ENCODE peak calls at places on chromosomes 16 and 17, in eight cellular contexts. One of them, this sample, is unnamed.

GRCh38 chr17:49218941-49219913 is 8.7 kb downstream of the ABI3 start:
- DNase-seq in stimulated activated CD8-positive, alpha-beta memory T cell treated with anti-CD3 and anti-CD28 coated beads, Interleukin-4, amount 100 ng/mL, for 1 hour: no peak
- DNase-seq in T-helper 9 cell: no peak
- DNase-seq in activated CD4-positive, alpha-beta memory T cell treated with anti-CD3 and anti-CD28 coated beads for 36 hours: peak
- DNase-seq in NCI-H2081: no peak
- DNase-seq in neural progenitor cell: no peak
- DNase-seq in skeletal muscle cell: no peak
- DNase-seq in kidney tubule cell: no peak
- DNase-seq in this sample: no peak

GRCh38 chr16:21145738-21146137 is 4.9 kb downstream of the DNAH3 start:
- DNase-seq in T-helper 9 cell: no peak
- DNase-seq in stimulated activated CD8-positive, alpha-beta memory T cell treated with anti-CD3 and anti-CD28 coated beads, Interleukin-4, amount 100 ng/mL, for 1 hour: no peak
- DNase-seq in kidney tubule cell: no peak
- DNase-seq in skeletal muscle cell: no peak
- DNase-seq in NCI-H2081: no peak
- DNase-seq in neural progenitor cell: no peak
- DNase-seq in activated CD4-positive, alpha-beta memory T cell treated with anti-CD3 and anti-CD28 coated beads for 36 hours: no peak
- DNase-seq in this sample: no peak

GRCh38 chr17:83196088-83196765 is 116.8 kb downstream of the METRNL start:
- DNase-seq in NCI-H2081: no peak
- DNase-seq in stimulated activated CD8-positive, alpha-beta memory T cell treated with anti-CD3 and anti-CD28 coated beads, Interleukin-4, amount 100 ng/mL, for 1 hour: no peak
- DNase-seq in T-helper 9 cell: no peak
- DNase-seq in neural progenitor cell: no peak
- DNase-seq in activated CD4-positive, alpha-beta memory T cell treated with anti-CD3 and anti-CD28 coated beads for 36 hours: peak
- DNase-seq in kidney tubule cell: no peak
- DNase-seq in skeletal muscle cell: peak
- DNase-seq in this sample: no peak

GRCh38 chr16:22323173-22323997 is 26.2 kb downstream of the POLR3E start:
- DNase-seq in activated CD4-positive, alpha-beta memory T cell treated with anti-CD3 and anti-CD28 coated beads for 36 hours: no peak
- DNase-seq in kidney tubule cell: no peak
- DNase-seq in stimulated activated CD8-positive, alpha-beta memory T cell treated with anti-CD3 and anti-CD28 coated beads, Interleukin-4, amount 100 ng/mL, for 1 hour: no peak
- DNase-seq in neural progenitor cell: no peak
- DNase-seq in T-helper 9 cell: no peak
- DNase-seq in skeletal muscle cell: no peak
- DNase-seq in NCI-H2081: no peak
- DNase-seq in this sample: no peak

GRCh38 chr16:82085380-82085779 is 50.3 kb downstream of the HSD17B2 start:
- DNase-seq in activated CD4-positive, alpha-beta memory T cell treated with anti-CD3 and anti-CD28 coated beads for 36 hours: no peak
- DNase-seq in neural progenitor cell: no peak
- DNase-seq in T-helper 9 cell: no peak
- DNase-seq in kidney tubule cell: no peak
- DNase-seq in skeletal muscle cell: no peak
- DNase-seq in NCI-H2081: no peak
- DNase-seq in stimulated activated CD8-positive, alpha-beta memory T cell treated with anti-CD3 and anti-CD28 coated beads, Interleukin-4, amount 100 ng/mL, for 1 hour: no peak
- DNase-seq in this sample: no peak

GRCh38 chr16:11066231-11066870 is 122.0 kb downstream of the CLEC16A start:
- DNase-seq in stimulated activated CD8-positive, alpha-beta memory T cell treated with anti-CD3 and anti-CD28 coated beads, Interleukin-4, amount 100 ng/mL, for 1 hour: no peak
- DNase-seq in NCI-H2081: no peak
- DNase-seq in activated CD4-positive, alpha-beta memory T cell treated with anti-CD3 and anti-CD28 coated beads for 36 hours: peak
- DNase-seq in kidney tubule cell: no peak
- DNase-seq in T-helper 9 cell: no peak
- DNase-seq in skeletal muscle cell: no peak
- DNase-seq in neural progenitor cell: no peak
- DNase-seq in this sample: no peak

GRCh38 chr16:89711601-89712475 is 8.9 kb downstream of the VPS9D1 start:
- DNase-seq in skeletal muscle cell: no peak
- DNase-seq in kidney tubule cell: peak
- DNase-seq in activated CD4-positive, alpha-beta memory T cell treated with anti-CD3 and anti-CD28 coated beads for 36 hours: peak
- DNase-seq in neural progenitor cell: peak
- DNase-seq in T-helper 9 cell: peak
- DNase-seq in stimulated activated CD8-positive, alpha-beta memory T cell treated with anti-CD3 and anti-CD28 coated beads, Interleukin-4, amount 100 ng/mL, for 1 hour: peak
- DNase-seq in NCI-H2081: peak
- DNase-seq in this sample: peak

GRCh38 chr16:67277999-67278772 is 1.1 kb upstream of the PLEKHG4 start:
- DNase-seq in skeletal muscle cell: peak
- DNase-seq in stimulated activated CD8-positive, alpha-beta memory T cell treated with anti-CD3 and anti-CD28 coated beads, Interleukin-4, amount 100 ng/mL, for 1 hour: no peak
- DNase-seq in kidney tubule cell: peak
- DNase-seq in neural progenitor cell: no peak
- DNase-seq in NCI-H2081: no peak
- DNase-seq in activated CD4-positive, alpha-beta memory T cell treated with anti-CD3 and anti-CD28 coated beads for 36 hours: no peak
- DNase-seq in T-helper 9 cell: no peak
- DNase-seq in this sample: no peak

GRCh38 chr17:79006001-79006400 is 3.6 kb downstream of the CANT1 start:
- DNase-seq in stimulated activated CD8-positive, alpha-beta memory T cell treated with anti-CD3 and anti-CD28 coated beads, Interleukin-4, amount 100 ng/mL, for 1 hour: no peak
- DNase-seq in neural progenitor cell: no peak
- DNase-seq in kidney tubule cell: no peak
- DNase-seq in activated CD4-positive, alpha-beta memory T cell treated with anti-CD3 and anti-CD28 coated beads for 36 hours: no peak
- DNase-seq in T-helper 9 cell: no peak
- DNase-seq in skeletal muscle cell: no peak
- DNase-seq in NCI-H2081: no peak
- DNase-seq in this sample: no peak

GRCh38 chr16:87317766-87318121 is 552 bp upstream of the C16orf95 start:
- DNase-seq in NCI-H2081: peak
- DNase-seq in skeletal muscle cell: peak
- DNase-seq in neural progenitor cell: no peak
- DNase-seq in stimulated activated CD8-positive, alpha-beta memory T cell treated with anti-CD3 and anti-CD28 coated beads, Interleukin-4, amount 100 ng/mL, for 1 hour: no peak
- DNase-seq in activated CD4-positive, alpha-beta memory T cell treated with anti-CD3 and anti-CD28 coated beads for 36 hours: peak
- DNase-seq in kidney tubule cell: peak
- DNase-seq in T-helper 9 cell: peak
- DNase-seq in this sample: peak

GRCh38 chr16:50611995-50612848 is 64.0 kb downstream of the NKD1 start:
- DNase-seq in kidney tubule cell: no peak
- DNase-seq in activated CD4-positive, alpha-beta memory T cell treated with anti-CD3 and anti-CD28 coated beads for 36 hours: no peak
- DNase-seq in T-helper 9 cell: no peak
- DNase-seq in skeletal muscle cell: no peak
- DNase-seq in NCI-H2081: no peak
- DNase-seq in neural progenitor cell: no peak
- DNase-seq in stimulated activated CD8-positive, alpha-beta memory T cell treated with anti-CD3 and anti-CD28 coated beads, Interleukin-4, amount 100 ng/mL, for 1 hour: no peak
- DNase-seq in this sample: no peak

GRCh38 chr16:27287051-27287811 is 18.7 kb upstream of the NSMCE1 start:
- DNase-seq in NCI-H2081: no peak
- DNase-seq in neural progenitor cell: no peak
- DNase-seq in skeletal muscle cell: no peak
- DNase-seq in kidney tubule cell: no peak
- DNase-seq in stimulated activated CD8-positive, alpha-beta memory T cell treated with anti-CD3 and anti-CD28 coated beads, Interleukin-4, amount 100 ng/mL, for 1 hour: no peak
- DNase-seq in activated CD4-positive, alpha-beta memory T cell treated with anti-CD3 and anti-CD28 coated beads for 36 hours: peak
- DNase-seq in T-helper 9 cell: no peak
- DNase-seq in this sample: peak

GRCh38 chr17:62807812-62808575 is at the start of gene MARCHF10:
- DNase-seq in skeletal muscle cell: no peak
- DNase-seq in kidney tubule cell: peak
- DNase-seq in T-helper 9 cell: no peak
- DNase-seq in stimulated activated CD8-positive, alpha-beta memory T cell treated with anti-CD3 and anti-CD28 coated beads, Interleukin-4, amount 100 ng/mL, for 1 hour: no peak
- DNase-seq in neural progenitor cell: peak
- DNase-seq in NCI-H2081: peak
- DNase-seq in activated CD4-positive, alpha-beta memory T cell treated with anti-CD3 and anti-CD28 coated beads for 36 hours: peak
- DNase-seq in this sample: peak

GRCh38 chr17:37067555-37068111 is 118.9 kb downstream of the AATF start:
- DNase-seq in T-helper 9 cell: no peak
- DNase-seq in stimulated activated CD8-positive, alpha-beta memory T cell treated with anti-CD3 and anti-CD28 coated beads, Interleukin-4, amount 100 ng/mL, for 1 hour: no peak
- DNase-seq in kidney tubule cell: peak
- DNase-seq in activated CD4-positive, alpha-beta memory T cell treated with anti-CD3 and anti-CD28 coated beads for 36 hours: no peak
- DNase-seq in neural progenitor cell: no peak
- DNase-seq in NCI-H2081: no peak
- DNase-seq in skeletal muscle cell: peak
- DNase-seq in this sample: peak

GRCh38 chr16:14509055-14509454 is 121.0 kb downstream of the PARN start:
- DNase-seq in NCI-H2081: no peak
- DNase-seq in neural progenitor cell: no peak
- DNase-seq in kidney tubule cell: peak
- DNase-seq in skeletal muscle cell: peak
- DNase-seq in stimulated activated CD8-positive, alpha-beta memory T cell treated with anti-CD3 and anti-CD28 coated beads, Interleukin-4, amount 100 ng/mL, for 1 hour: no peak
- DNase-seq in T-helper 9 cell: no peak
- DNase-seq in activated CD4-positive, alpha-beta memory T cell treated with anti-CD3 and anti-CD28 coated beads for 36 hours: no peak
- DNase-seq in this sample: peak

GRCh38 chr17:79527286-79527685 is 83.6 kb downstream of the RBFOX3 start:
- DNase-seq in NCI-H2081: no peak
- DNase-seq in neural progenitor cell: no peak
- DNase-seq in skeletal muscle cell: no peak
- DNase-seq in T-helper 9 cell: no peak
- DNase-seq in stimulated activated CD8-positive, alpha-beta memory T cell treated with anti-CD3 and anti-CD28 coated beads, Interleukin-4, amount 100 ng/mL, for 1 hour: no peak
- DNase-seq in kidney tubule cell: no peak
- DNase-seq in activated CD4-positive, alpha-beta memory T cell treated with anti-CD3 and anti-CD28 coated beads for 36 hours: no peak
- DNase-seq in this sample: no peak

GRCh38 chr17:4157618-4158333 is 14.8 kb downstream of the CYB5D2 start:
- DNase-seq in T-helper 9 cell: no peak
- DNase-seq in skeletal muscle cell: no peak
- DNase-seq in kidney tubule cell: no peak
- DNase-seq in NCI-H2081: no peak
- DNase-seq in neural progenitor cell: no peak
- DNase-seq in stimulated activated CD8-positive, alpha-beta memory T cell treated with anti-CD3 and anti-CD28 coated beads, Interleukin-4, amount 100 ng/mL, for 1 hour: no peak
- DNase-seq in activated CD4-positive, alpha-beta memory T cell treated with anti-CD3 and anti-CD28 coated beads for 36 hours: no peak
- DNase-seq in this sample: no peak

GRCh38 chr17:78737332-78737731 is 44.7 kb downstream of the CYTH1 start:
- DNase-seq in NCI-H2081: no peak
- DNase-seq in kidney tubule cell: peak
- DNase-seq in neural progenitor cell: no peak
- DNase-seq in activated CD4-positive, alpha-beta memory T cell treated with anti-CD3 and anti-CD28 coated beads for 36 hours: no peak
- DNase-seq in T-helper 9 cell: no peak
- DNase-seq in stimulated activated CD8-positive, alpha-beta memory T cell treated with anti-CD3 and anti-CD28 coated beads, Interleukin-4, amount 100 ng/mL, for 1 hour: no peak
- DNase-seq in skeletal muscle cell: no peak
- DNase-seq in this sample: peak

GRCh38 chr17:33328129-33328528 is 35.0 kb upstream of the ASIC2 start:
- DNase-seq in stimulated activated CD8-positive, alpha-beta memory T cell treated with anti-CD3 and anti-CD28 coated beads, Interleukin-4, amount 100 ng/mL, for 1 hour: no peak
- DNase-seq in skeletal muscle cell: no peak
- DNase-seq in T-helper 9 cell: no peak
- DNase-seq in neural progenitor cell: peak
- DNase-seq in activated CD4-positive, alpha-beta memory T cell treated with anti-CD3 and anti-CD28 coated beads for 36 hours: no peak
- DNase-seq in NCI-H2081: no peak
- DNase-seq in kidney tubule cell: peak
- DNase-seq in this sample: peak

GRCh38 chr16:27840311-27841060 is 223.0 kb downstream of the GSG1L start:
- DNase-seq in skeletal muscle cell: no peak
- DNase-seq in NCI-H2081: no peak
- DNase-seq in kidney tubule cell: peak
- DNase-seq in neural progenitor cell: no peak
- DNase-seq in activated CD4-positive, alpha-beta memory T cell treated with anti-CD3 and anti-CD28 coated beads for 36 hours: no peak
- DNase-seq in stimulated activated CD8-positive, alpha-beta memory T cell treated with anti-CD3 and anti-CD28 coated beads, Interleukin-4, amount 100 ng/mL, for 1 hour: no peak
- DNase-seq in T-helper 9 cell: no peak
- DNase-seq in this sample: no peak

GRCh38 chr16:89174877-89175276 is 3.3 kb downstream of the CDH15 start:
- DNase-seq in stimulated activated CD8-positive, alpha-beta memory T cell treated with anti-CD3 and anti-CD28 coated beads, Interleukin-4, amount 100 ng/mL, for 1 hour: no peak
- DNase-seq in activated CD4-positive, alpha-beta memory T cell treated with anti-CD3 and anti-CD28 coated beads for 36 hours: no peak
- DNase-seq in kidney tubule cell: no peak
- DNase-seq in NCI-H2081: no peak
- DNase-seq in T-helper 9 cell: no peak
- DNase-seq in skeletal muscle cell: no peak
- DNase-seq in neural progenitor cell: no peak
- DNase-seq in this sample: no peak

GRCh38 chr17:33521784-33522183 is 228.7 kb upstream of the ASIC2 start:
- DNase-seq in neural progenitor cell: peak
- DNase-seq in T-helper 9 cell: no peak
- DNase-seq in NCI-H2081: no peak
- DNase-seq in activated CD4-positive, alpha-beta memory T cell treated with anti-CD3 and anti-CD28 coated beads for 36 hours: peak
- DNase-seq in skeletal muscle cell: no peak
- DNase-seq in stimulated activated CD8-positive, alpha-beta memory T cell treated with anti-CD3 and anti-CD28 coated beads, Interleukin-4, amount 100 ng/mL, for 1 hour: no peak
- DNase-seq in kidney tubule cell: peak
- DNase-seq in this sample: peak

GRCh38 chr16:89958068-89958467 is 9.5 kb downstream of the DEF8 start:
- DNase-seq in T-helper 9 cell: no peak
- DNase-seq in activated CD4-positive, alpha-beta memory T cell treated with anti-CD3 and anti-CD28 coated beads for 36 hours: no peak
- DNase-seq in skeletal muscle cell: no peak
- DNase-seq in kidney tubule cell: peak
- DNase-seq in neural progenitor cell: peak
- DNase-seq in stimulated activated CD8-positive, alpha-beta memory T cell treated with anti-CD3 and anti-CD28 coated beads, Interleukin-4, amount 100 ng/mL, for 1 hour: no peak
- DNase-seq in NCI-H2081: no peak
- DNase-seq in this sample: peak

GRCh38 chr17:8696951-8697745 is 47.5 kb downstream of the CCDC42 start:
- DNase-seq in NCI-H2081: no peak
- DNase-seq in stimulated activated CD8-positive, alpha-beta memory T cell treated with anti-CD3 and anti-CD28 coated beads, Interleukin-4, amount 100 ng/mL, for 1 hour: no peak
- DNase-seq in neural progenitor cell: peak
- DNase-seq in skeletal muscle cell: peak
- DNase-seq in activated CD4-positive, alpha-beta memory T cell treated with anti-CD3 and anti-CD28 coated beads for 36 hours: no peak
- DNase-seq in kidney tubule cell: no peak
- DNase-seq in T-helper 9 cell: no peak
- DNase-seq in this sample: peak

GRCh38 chr17:44601574-44602372 is 44.5 kb downstream of the FZD2 start:
- DNase-seq in activated CD4-positive, alpha-beta memory T cell treated with anti-CD3 and anti-CD28 coated beads for 36 hours: no peak
- DNase-seq in skeletal muscle cell: no peak
- DNase-seq in NCI-H2081: no peak
- DNase-seq in stimulated activated CD8-positive, alpha-beta memory T cell treated with anti-CD3 and anti-CD28 coated beads, Interleukin-4, amount 100 ng/mL, for 1 hour: no peak
- DNase-seq in kidney tubule cell: no peak
- DNase-seq in T-helper 9 cell: no peak
- DNase-seq in neural progenitor cell: no peak
- DNase-seq in this sample: no peak

GRCh38 chr17:1484586-1485310 is 7.7 kb downstream of the MYO1C start:
- DNase-seq in NCI-H2081: peak
- DNase-seq in stimulated activated CD8-positive, alpha-beta memory T cell treated with anti-CD3 and anti-CD28 coated beads, Interleukin-4, amount 100 ng/mL, for 1 hour: peak
- DNase-seq in T-helper 9 cell: peak
- DNase-seq in kidney tubule cell: peak
- DNase-seq in neural progenitor cell: peak
- DNase-seq in activated CD4-positive, alpha-beta memory T cell treated with anti-CD3 and anti-CD28 coated beads for 36 hours: peak
- DNase-seq in skeletal muscle cell: no peak
- DNase-seq in this sample: peak

GRCh38 chr17:2435181-2435741 is 34.4 kb upstream of the MNT start:
- DNase-seq in kidney tubule cell: no peak
- DNase-seq in stimulated activated CD8-positive, alpha-beta memory T cell treated with anti-CD3 and anti-CD28 coated beads, Interleukin-4, amount 100 ng/mL, for 1 hour: no peak
- DNase-seq in T-helper 9 cell: no peak
- DNase-seq in activated CD4-positive, alpha-beta memory T cell treated with anti-CD3 and anti-CD28 coated beads for 36 hours: no peak
- DNase-seq in NCI-H2081: peak
- DNase-seq in skeletal muscle cell: no peak
- DNase-seq in neural progenitor cell: peak
- DNase-seq in this sample: peak

GRCh38 chr16:83967838-83968482 is at the start of gene NECAB2:
- DNase-seq in NCI-H2081: no peak
- DNase-seq in activated CD4-positive, alpha-beta memory T cell treated with anti-CD3 and anti-CD28 coated beads for 36 hours: peak
- DNase-seq in neural progenitor cell: peak
- DNase-seq in T-helper 9 cell: no peak
- DNase-seq in skeletal muscle cell: no peak
- DNase-seq in stimulated activated CD8-positive, alpha-beta memory T cell treated with anti-CD3 and anti-CD28 coated beads, Interleukin-4, amount 100 ng/mL, for 1 hour: no peak
- DNase-seq in kidney tubule cell: peak
- DNase-seq in this sample: no peak

GRCh38 chr16:27769561-27770222 is 219.7 kb downstream of the KATNIP start:
- DNase-seq in skeletal muscle cell: no peak
- DNase-seq in stimulated activated CD8-positive, alpha-beta memory T cell treated with anti-CD3 and anti-CD28 coated beads, Interleukin-4, amount 100 ng/mL, for 1 hour: no peak
- DNase-seq in T-helper 9 cell: no peak
- DNase-seq in NCI-H2081: no peak
- DNase-seq in activated CD4-positive, alpha-beta memory T cell treated with anti-CD3 and anti-CD28 coated beads for 36 hours: no peak
- DNase-seq in neural progenitor cell: no peak
- DNase-seq in kidney tubule cell: peak
- DNase-seq in this sample: peak

GRCh38 chr17:76567634-76568432 is 17.8 kb downstream of the ST6GALNAC2 start:
- DNase-seq in stimulated activated CD8-positive, alpha-beta memory T cell treated with anti-CD3 and anti-CD28 coated beads, Interleukin-4, amount 100 ng/mL, for 1 hour: no peak
- DNase-seq in activated CD4-positive, alpha-beta memory T cell treated with anti-CD3 and anti-CD28 coated beads for 36 hours: no peak
- DNase-seq in kidney tubule cell: no peak
- DNase-seq in T-helper 9 cell: no peak
- DNase-seq in skeletal muscle cell: no peak
- DNase-seq in neural progenitor cell: no peak
- DNase-seq in NCI-H2081: no peak
- DNase-seq in this sample: peak

GRCh38 chr17:79482719-79483118 is 128.1 kb downstream of the RBFOX3 start:
- DNase-seq in NCI-H2081: no peak
- DNase-seq in stimulated activated CD8-positive, alpha-beta memory T cell treated with anti-CD3 and anti-CD28 coated beads, Interleukin-4, amount 100 ng/mL, for 1 hour: no peak
- DNase-seq in kidney tubule cell: no peak
- DNase-seq in activated CD4-positive, alpha-beta memory T cell treated with anti-CD3 and anti-CD28 coated beads for 36 hours: no peak
- DNase-seq in skeletal muscle cell: no peak
- DNase-seq in neural progenitor cell: peak
- DNase-seq in T-helper 9 cell: no peak
- DNase-seq in this sample: no peak

GRCh38 chr17:48240562-48241130 is 133.1 kb downstream of the SNX11 start:
- DNase-seq in activated CD4-positive, alpha-beta memory T cell treated with anti-CD3 and anti-CD28 coated beads for 36 hours: no peak
- DNase-seq in T-helper 9 cell: no peak
- DNase-seq in stimulated activated CD8-positive, alpha-beta memory T cell treated with anti-CD3 and anti-CD28 coated beads, Interleukin-4, amount 100 ng/mL, for 1 hour: no peak
- DNase-seq in neural progenitor cell: no peak
- DNase-seq in NCI-H2081: no peak
- DNase-seq in skeletal muscle cell: no peak
- DNase-seq in kidney tubule cell: peak
- DNase-seq in this sample: peak

GRCh38 chr17:45895304-45895968 is 1.1 kb downstream of the MAPT start:
- DNase-seq in NCI-H2081: peak
- DNase-seq in kidney tubule cell: peak
- DNase-seq in T-helper 9 cell: peak
- DNase-seq in skeletal muscle cell: no peak
- DNase-seq in neural progenitor cell: peak
- DNase-seq in stimulated activated CD8-positive, alpha-beta memory T cell treated with anti-CD3 and anti-CD28 coated beads, Interleukin-4, amount 100 ng/mL, for 1 hour: no peak
- DNase-seq in activated CD4-positive, alpha-beta memory T cell treated with anti-CD3 and anti-CD28 coated beads for 36 hours: peak
- DNase-seq in this sample: peak

This sample was measured in mesendoderm.